ENCODE peak calls at places on chromosome 13, in eight cellular contexts. One of them, this sample, is unnamed.

GRCh38 chr13:87259479-87260083 is 411.6 kb upstream of the SLITRK5 start:
- DNase-seq in NCI-H187 treated with DMSO at 0.1 percent for 48 hours: no peak
- DNase-seq in COR-L47: no peak
- DNase-seq in GM23338: peak; percentile 77
- DNase-seq in heart left ventricle: no peak
- DNase-seq in stimulated activated CD4-positive, alpha-beta T cell treated with anti-CD3 and anti-CD28 coated beads, Interleukin-2, amount 100 ng/mL, for 48 hours: no peak
- DNase-seq in caudate nucleus: no peak
- DNase-seq in upper lobe of right lung: no peak
- DNase-seq in this sample: no peak

GRCh38 chr13:36801035-36801434 is 18.0 kb upstream of the RFXAP start:
- DNase-seq in heart left ventricle: no peak
- DNase-seq in caudate nucleus: no peak
- DNase-seq in COR-L47: no peak
- DNase-seq in GM23338: no peak
- DNase-seq in NCI-H187 treated with DMSO at 0.1 percent for 48 hours: no peak
- DNase-seq in upper lobe of right lung: no peak
- DNase-seq in stimulated activated CD4-positive, alpha-beta T cell treated with anti-CD3 and anti-CD28 coated beads, Interleukin-2, amount 100 ng/mL, for 48 hours: no peak
- DNase-seq in this sample: no peak

GRCh38 chr13:66635526-66635925 is 594.6 kb downstream of the PCDH9 start:
- DNase-seq in NCI-H187 treated with DMSO at 0.1 percent for 48 hours: no peak
- DNase-seq in COR-L47: no peak
- DNase-seq in stimulated activated CD4-positive, alpha-beta T cell treated with anti-CD3 and anti-CD28 coated beads, Interleukin-2, amount 100 ng/mL, for 48 hours: no peak
- DNase-seq in heart left ventricle: no peak
- DNase-seq in caudate nucleus: no peak
- DNase-seq in GM23338: no peak
- DNase-seq in upper lobe of right lung: no peak
- DNase-seq in this sample: no peak

GRCh38 chr13:105817498-105817897 is 718.0 kb downstream of the EFNB2 start:
- DNase-seq in COR-L47: no peak
- DNase-seq in stimulated activated CD4-positive, alpha-beta T cell treated with anti-CD3 and anti-CD28 coated beads, Interleukin-2, amount 100 ng/mL, for 48 hours: no peak
- DNase-seq in GM23338: no peak
- DNase-seq in upper lobe of right lung: no peak
- DNase-seq in heart left ventricle: no peak
- DNase-seq in caudate nucleus: no peak
- DNase-seq in NCI-H187 treated with DMSO at 0.1 percent for 48 hours: no peak
- DNase-seq in this sample: no peak

GRCh38 chr13:113002206-113002821 is 33.3 kb downstream of the MCF2L start:
- DNase-seq in caudate nucleus: no peak
- DNase-seq in heart left ventricle: no peak
- DNase-seq in upper lobe of right lung: no peak
- DNase-seq in NCI-H187 treated with DMSO at 0.1 percent for 48 hours: peak; percentile 62
- DNase-seq in stimulated activated CD4-positive, alpha-beta T cell treated with anti-CD3 and anti-CD28 coated beads, Interleukin-2, amount 100 ng/mL, for 48 hours: no peak
- DNase-seq in COR-L47: peak; percentile 96
- DNase-seq in GM23338: peak; percentile 69
- DNase-seq in this sample: no peak

GRCh38 chr13:84136582-84136981 is 254.3 kb upstream of the SLITRK1 start:
- DNase-seq in NCI-H187 treated with DMSO at 0.1 percent for 48 hours: no peak
- DNase-seq in stimulated activated CD4-positive, alpha-beta T cell treated with anti-CD3 and anti-CD28 coated beads, Interleukin-2, amount 100 ng/mL, for 48 hours: no peak
- DNase-seq in upper lobe of right lung: no peak
- DNase-seq in caudate nucleus: no peak
- DNase-seq in GM23338: no peak
- DNase-seq in heart left ventricle: no peak
- DNase-seq in COR-L47: no peak
- DNase-seq in this sample: no peak

GRCh38 chr13:103835052-103835451 is 768.8 kb upstream of the SLC10A2 start:
- DNase-seq in COR-L47: no peak
- DNase-seq in NCI-H187 treated with DMSO at 0.1 percent for 48 hours: no peak
- DNase-seq in heart left ventricle: no peak
- DNase-seq in caudate nucleus: no peak
- DNase-seq in GM23338: no peak
- DNase-seq in stimulated activated CD4-positive, alpha-beta T cell treated with anti-CD3 and anti-CD28 coated beads, Interleukin-2, amount 100 ng/mL, for 48 hours: no peak
- DNase-seq in upper lobe of right lung: no peak
- DNase-seq in this sample: no peak

GRCh38 chr13:40984670-40985366 is 34.3 kb downstream of the ELF1 start:
- DNase-seq in stimulated activated CD4-positive, alpha-beta T cell treated with anti-CD3 and anti-CD28 coated beads, Interleukin-2, amount 100 ng/mL, for 48 hours: no peak
- DNase-seq in COR-L47: no peak
- DNase-seq in upper lobe of right lung: no peak
- DNase-seq in GM23338: no peak
- DNase-seq in NCI-H187 treated with DMSO at 0.1 percent for 48 hours: no peak
- DNase-seq in heart left ventricle: no peak
- DNase-seq in caudate nucleus: no peak
- DNase-seq in this sample: no peak

GRCh38 chr13:44653261-44653660 is 77.1 kb upstream of the TSC22D1 start:
- DNase-seq in COR-L47: no peak
- DNase-seq in NCI-H187 treated with DMSO at 0.1 percent for 48 hours: no peak
- DNase-seq in caudate nucleus: no peak
- DNase-seq in stimulated activated CD4-positive, alpha-beta T cell treated with anti-CD3 and anti-CD28 coated beads, Interleukin-2, amount 100 ng/mL, for 48 hours: no peak
- DNase-seq in GM23338: no peak
- DNase-seq in heart left ventricle: no peak
- DNase-seq in upper lobe of right lung: no peak
- DNase-seq in this sample: no peak

GRCh38 chr13:76597868-76598267 is 288.3 kb downstream of the KCTD12 start:
- DNase-seq in stimulated activated CD4-positive, alpha-beta T cell treated with anti-CD3 and anti-CD28 coated beads, Interleukin-2, amount 100 ng/mL, for 48 hours: no peak
- DNase-seq in COR-L47: no peak
- DNase-seq in upper lobe of right lung: no peak
- DNase-seq in heart left ventricle: no peak
- DNase-seq in GM23338: no peak
- DNase-seq in NCI-H187 treated with DMSO at 0.1 percent for 48 hours: no peak
- DNase-seq in caudate nucleus: no peak
- DNase-seq in this sample: no peak

GRCh38 chr13:91719033-91719432 is 320.6 kb downstream of the GPC5 start:
- DNase-seq in GM23338: no peak
- DNase-seq in upper lobe of right lung: no peak
- DNase-seq in COR-L47: no peak
- DNase-seq in heart left ventricle: peak; percentile 28
- DNase-seq in stimulated activated CD4-positive, alpha-beta T cell treated with anti-CD3 and anti-CD28 coated beads, Interleukin-2, amount 100 ng/mL, for 48 hours: no peak
- DNase-seq in caudate nucleus: no peak
- DNase-seq in NCI-H187 treated with DMSO at 0.1 percent for 48 hours: no peak
- DNase-seq in this sample: no peak

GRCh38 chr13:30149248-30149647 is 158.1 kb downstream of the KATNAL1 start:
- DNase-seq in caudate nucleus: no peak
- DNase-seq in upper lobe of right lung: no peak
- DNase-seq in NCI-H187 treated with DMSO at 0.1 percent for 48 hours: no peak
- DNase-seq in COR-L47: no peak
- DNase-seq in heart left ventricle: no peak
- DNase-seq in GM23338: no peak
- DNase-seq in stimulated activated CD4-positive, alpha-beta T cell treated with anti-CD3 and anti-CD28 coated beads, Interleukin-2, amount 100 ng/mL, for 48 hours: no peak
- DNase-seq in this sample: peak; percentile 52

GRCh38 chr13:20904908-20905307 is 2.4 kb upstream of the XPO4 start:
- DNase-seq in stimulated activated CD4-positive, alpha-beta T cell treated with anti-CD3 and anti-CD28 coated beads, Interleukin-2, amount 100 ng/mL, for 48 hours: no peak
- DNase-seq in COR-L47: no peak
- DNase-seq in heart left ventricle: no peak
- DNase-seq in NCI-H187 treated with DMSO at 0.1 percent for 48 hours: no peak
- DNase-seq in caudate nucleus: no peak
- DNase-seq in GM23338: no peak
- DNase-seq in upper lobe of right lung: no peak
- DNase-seq in this sample: no peak

GRCh38 chr13:110306960-110307696 is at the start of the genes COL4A1 and COL4A2:
- DNase-seq in stimulated activated CD4-positive, alpha-beta T cell treated with anti-CD3 and anti-CD28 coated beads, Interleukin-2, amount 100 ng/mL, for 48 hours: no peak
- DNase-seq in COR-L47: peak; percentile 62
- DNase-seq in NCI-H187 treated with DMSO at 0.1 percent for 48 hours: no peak
- DNase-seq in heart left ventricle: peak; percentile 87
- DNase-seq in GM23338: peak; percentile 87
- DNase-seq in caudate nucleus: no peak
- DNase-seq in upper lobe of right lung: peak; percentile 78
- DNase-seq in this sample: no peak

GRCh38 chr13:46313441-46314257 is 73.4 kb downstream of the RUBCNL start:
- DNase-seq in caudate nucleus: no peak
- DNase-seq in heart left ventricle: no peak
- DNase-seq in GM23338: no peak
- DNase-seq in NCI-H187 treated with DMSO at 0.1 percent for 48 hours: no peak
- DNase-seq in COR-L47: no peak
- DNase-seq in upper lobe of right lung: no peak
- DNase-seq in stimulated activated CD4-positive, alpha-beta T cell treated with anti-CD3 and anti-CD28 coated beads, Interleukin-2, amount 100 ng/mL, for 48 hours: no peak
- DNase-seq in this sample: no peak

GRCh38 chr13:60398949-60399589 is 2.0 kb downstream of the TDRD3 start:
- DNase-seq in NCI-H187 treated with DMSO at 0.1 percent for 48 hours: no peak
- DNase-seq in GM23338: no peak
- DNase-seq in stimulated activated CD4-positive, alpha-beta T cell treated with anti-CD3 and anti-CD28 coated beads, Interleukin-2, amount 100 ng/mL, for 48 hours: no peak
- DNase-seq in upper lobe of right lung: no peak
- DNase-seq in caudate nucleus: no peak
- DNase-seq in heart left ventricle: no peak
- DNase-seq in COR-L47: no peak
- DNase-seq in this sample: no peak

GRCh38 chr13:97114696-97115095 is 107.4 kb upstream of the MBNL2 start:
- DNase-seq in upper lobe of right lung: no peak
- DNase-seq in GM23338: no peak
- DNase-seq in caudate nucleus: no peak
- DNase-seq in heart left ventricle: no peak
- DNase-seq in stimulated activated CD4-positive, alpha-beta T cell treated with anti-CD3 and anti-CD28 coated beads, Interleukin-2, amount 100 ng/mL, for 48 hours: no peak
- DNase-seq in COR-L47: no peak
- DNase-seq in NCI-H187 treated with DMSO at 0.1 percent for 48 hours: no peak
- DNase-seq in this sample: no peak

GRCh38 chr13:31476266-31476665 is 263.1 kb upstream of the RXFP2 start:
- DNase-seq in upper lobe of right lung: no peak
- DNase-seq in NCI-H187 treated with DMSO at 0.1 percent for 48 hours: no peak
- DNase-seq in heart left ventricle: no peak
- DNase-seq in GM23338: peak; percentile 13
- DNase-seq in caudate nucleus: no peak
- DNase-seq in COR-L47: no peak
- DNase-seq in stimulated activated CD4-positive, alpha-beta T cell treated with anti-CD3 and anti-CD28 coated beads, Interleukin-2, amount 100 ng/mL, for 48 hours: no peak
- DNase-seq in this sample: no peak

GRCh38 chr13:64248371-64249065 is 2832.9 kb upstream of the PCDH20 start:
- DNase-seq in GM23338: no peak
- DNase-seq in caudate nucleus: no peak
- DNase-seq in COR-L47: no peak
- DNase-seq in stimulated activated CD4-positive, alpha-beta T cell treated with anti-CD3 and anti-CD28 coated beads, Interleukin-2, amount 100 ng/mL, for 48 hours: no peak
- DNase-seq in NCI-H187 treated with DMSO at 0.1 percent for 48 hours: no peak
- DNase-seq in heart left ventricle: no peak
- DNase-seq in upper lobe of right lung: no peak
- DNase-seq in this sample: no peak

GRCh38 chr13:69274231-69274630 is 833.4 kb upstream of the ATXN8OS start:
- DNase-seq in NCI-H187 treated with DMSO at 0.1 percent for 48 hours: no peak
- DNase-seq in caudate nucleus: no peak
- DNase-seq in heart left ventricle: no peak
- DNase-seq in stimulated activated CD4-positive, alpha-beta T cell treated with anti-CD3 and anti-CD28 coated beads, Interleukin-2, amount 100 ng/mL, for 48 hours: no peak
- DNase-seq in upper lobe of right lung: no peak
- DNase-seq in COR-L47: no peak
- DNase-seq in GM23338: no peak
- DNase-seq in this sample: no peak

GRCh38 chr13:76884167-76884566 is 2.0 kb downstream of the KCTD12 start:
- DNase-seq in heart left ventricle: peak; percentile 38
- DNase-seq in stimulated activated CD4-positive, alpha-beta T cell treated with anti-CD3 and anti-CD28 coated beads, Interleukin-2, amount 100 ng/mL, for 48 hours: no peak
- DNase-seq in upper lobe of right lung: peak; percentile 72
- DNase-seq in COR-L47: no peak
- DNase-seq in GM23338: peak; percentile 77
- DNase-seq in NCI-H187 treated with DMSO at 0.1 percent for 48 hours: no peak
- DNase-seq in caudate nucleus: no peak
- DNase-seq in this sample: no peak

GRCh38 chr13:81048026-81048461 is 707.1 kb upstream of the SPRY2 start:
- DNase-seq in caudate nucleus: peak; percentile 8
- DNase-seq in GM23338: no peak
- DNase-seq in NCI-H187 treated with DMSO at 0.1 percent for 48 hours: no peak
- DNase-seq in COR-L47: no peak
- DNase-seq in stimulated activated CD4-positive, alpha-beta T cell treated with anti-CD3 and anti-CD28 coated beads, Interleukin-2, amount 100 ng/mL, for 48 hours: no peak
- DNase-seq in upper lobe of right lung: no peak
- DNase-seq in heart left ventricle: no peak
- DNase-seq in this sample: no peak

GRCh38 chr13:99922631-99923404 is 48.7 kb downstream of the ZIC5 start:
- DNase-seq in heart left ventricle: no peak
- DNase-seq in caudate nucleus: no peak
- DNase-seq in upper lobe of right lung: no peak
- DNase-seq in GM23338: no peak
- DNase-seq in stimulated activated CD4-positive, alpha-beta T cell treated with anti-CD3 and anti-CD28 coated beads, Interleukin-2, amount 100 ng/mL, for 48 hours: no peak
- DNase-seq in COR-L47: peak; percentile 81
- DNase-seq in NCI-H187 treated with DMSO at 0.1 percent for 48 hours: no peak
- DNase-seq in this sample: no peak

GRCh38 chr13:80132741-80133601 is 208.0 kb downstream of the SPRY2 start:
- DNase-seq in NCI-H187 treated with DMSO at 0.1 percent for 48 hours: no peak
- DNase-seq in heart left ventricle: peak; percentile 85
- DNase-seq in GM23338: peak; percentile 28
- DNase-seq in stimulated activated CD4-positive, alpha-beta T cell treated with anti-CD3 and anti-CD28 coated beads, Interleukin-2, amount 100 ng/mL, for 48 hours: no peak
- DNase-seq in caudate nucleus: peak; percentile 71
- DNase-seq in COR-L47: no peak
- DNase-seq in upper lobe of right lung: peak; percentile 72
- DNase-seq in this sample: no peak

GRCh38 chr13:39665763-39666162 is 10.3 kb downstream of the COG6 start:
- DNase-seq in GM23338: no peak
- DNase-seq in caudate nucleus: no peak
- DNase-seq in COR-L47: peak; percentile 6
- DNase-seq in stimulated activated CD4-positive, alpha-beta T cell treated with anti-CD3 and anti-CD28 coated beads, Interleukin-2, amount 100 ng/mL, for 48 hours: no peak
- DNase-seq in upper lobe of right lung: no peak
- DNase-seq in NCI-H187 treated with DMSO at 0.1 percent for 48 hours: no peak
- DNase-seq in heart left ventricle: no peak
- DNase-seq in this sample: no peak